ENCODE peak calls at places on chromosomes 2 and 18, in nine cellular contexts. Q is transverse colon; I is CD4-positive, alpha-beta T cell; G is ovary; D is stimulated activated CD4-positive, alpha-beta T cell treated with anti-CD3 and anti-CD28 coated beads, Interleukin-4, amount 100 ng/mL, for 1 hour; F is hepatocyte; M is islet precursor cell; S is T-cell; C is tibial artery. Z is an unnamed sample.

GRCh38 chr18:50560681-50561629 is 1.1 kb downstream of the MAPK4 start:
- DNase-seq in C (no peak), D (no peak), G (no peak), S (no peak), M (peak; percentile 66), F (peak; percentile 35), I (no peak), Q (no peak), Z (no peak)

GRCh38 chr18:48100712-48101165 is 170.3 kb upstream of the SMAD2 start:
- DNase-seq in M (no peak), S (no peak), D (no peak), I (no peak), C (no peak), G (peak; percentile 52), Q (no peak), F (no peak), Z (no peak)

GRCh38 chr2:238102865-238103264 is 2.7 kb downstream of the ESPNL start:
- DNase-seq in C (no peak), I (no peak), G (no peak), Q (no peak), S (no peak), F (no peak), D (no peak), M (no peak), Z (no peak)

GRCh38 chr2:63888053-63888452 is 46.4 kb downstream of the UGP2 start:
- DNase-seq in M (no peak), D (no peak), G (no peak), Q (no peak), F (no peak), C (no peak), S (no peak), I (no peak), Z (no peak)

GRCh38 chr2:191569025-191569424 is 108.9 kb upstream of the NABP1 start:
- DNase-seq in M (peak; percentile 78), D (no peak), I (no peak), C (no peak), Q (no peak), G (no peak), F (no peak), S (no peak), Z (no peak)

GRCh38 chr2:204590063-204590462 is 44.8 kb downstream of the PARD3B start:
- DNase-seq in S (no peak), G (no peak), I (no peak), F (no peak), Q (no peak), D (no peak), C (no peak), M (no peak), Z (no peak)

GRCh38 chr2:152456262-152456661 is 121.3 kb downstream of the FMNL2 start:
- DNase-seq in Q (no peak), M (peak; percentile 87), F (no peak), I (no peak), C (no peak), G (no peak), S (no peak), D (no peak), Z (no peak)

GRCh38 chr2:188976545-188977268 is 2.5 kb downstream of the COL3A1 start:
- DNase-seq in M (no peak), S (no peak), D (no peak), C (no peak), Q (no peak), I (no peak), F (peak; percentile 39), G (no peak), Z (no peak)

GRCh38 chr18:55102508-55102907 is 143.2 kb upstream of the CCDC68 start:
- DNase-seq in F (no peak), M (no peak), C (no peak), Q (no peak), I (no peak), G (no peak), S (no peak), D (no peak), Z (no peak)

GRCh38 chr2:199261936-199262335 is 195.8 kb downstream of the SATB2 start:
- DNase-seq in S (no peak), D (no peak), F (no peak), G (no peak), M (no peak), C (no peak), I (no peak), Q (no peak), Z (no peak)

GRCh38 chr2:68119504-68119903 is 38.2 kb upstream of the PNO1 start:
- DNase-seq in G (no peak), Q (no peak), F (no peak), M (no peak), S (no peak), C (no peak), I (no peak), D (no peak), Z (no peak)

GRCh38 chr2:67880291-67880761 is 182.5 kb downstream of the C1D start:
- DNase-seq in I (no peak), S (no peak), M (peak; percentile 66), C (peak; percentile 35), Q (no peak), F (no peak), D (no peak), G (no peak), Z (no peak)

GRCh38 chr2:45990131-45990530 is 307.1 kb upstream of the EPAS1 start:
- DNase-seq in G (no peak), F (no peak), D (no peak), M (peak; percentile 35), Q (no peak), I (no peak), C (no peak), S (no peak), Z (no peak)

GRCh38 chr2:242001853-242002252 is 132.3 kb downstream of the RTP5 start:
- DNase-seq in C (no peak), S (no peak), Q (no peak), G (peak; percentile 23), I (no peak), D (no peak), F (no peak), M (no peak), Z (no peak)

GRCh38 chr2:226655871-226656270 is 143.7 kb downstream of the IRS1 start:
- DNase-seq in M (no peak), F (no peak), C (peak; percentile 37), S (no peak), Q (no peak), D (no peak), G (no peak), I (no peak), Z (no peak)